ENCODE peak calls at places on chromosomes 1 and 21, in eight cellular contexts. O is psoas muscle, H is GM12865, J is IMR-90, L is omental fat pad, T is nephron progenitor cell, G is astrocyte of the spinal cord, M is neural progenitor cell. E is an unnamed sample.

GRCh38 chr1:206579747-206580437 is 32.4 kb downstream of the EIF2D start:
- DNase-seq in O (peak), H (peak), J (peak), L (no peak), T (no peak), G (peak), M (no peak), E (no peak)

GRCh38 chr1:7702365-7702764 is 68.7 kb upstream of the VAMP3 start:
- DNase-seq in O (no peak), H (no peak), J (no peak), L (no peak), T (no peak), G (no peak), M (peak), E (no peak)

GRCh38 chr1:5911871-5912271 is 80.4 kb downstream of the NPHP4 start:
- DNase-seq in O (no peak), H (no peak), J (no peak), L (no peak), T (no peak), G (no peak), M (no peak), E (no peak)

GRCh38 chr1:201845331-201846083 is 16.6 kb downstream of the IPO9 start:
- DNase-seq in O (no peak), H (no peak), J (peak), L (no peak), T (no peak), G (peak), M (no peak), E (peak)

GRCh38 chr1:39683591-39684312 is 7.5 kb downstream of the HPCAL4 start:
- DNase-seq in O (no peak), H (no peak), J (no peak), L (no peak), T (peak), G (no peak), M (peak), E (peak)

GRCh38 chr21:40575983-40576382 is 271.0 kb downstream of the DSCAM start:
- DNase-seq in O (no peak), H (no peak), J (no peak), L (no peak), T (no peak), G (peak), M (no peak), E (peak)

GRCh38 chr1:112674986-112675727 is 698 bp downstream of the MOV10 start:
- DNase-seq in O (peak), H (no peak), J (peak), L (no peak), T (peak), G (peak), M (peak), E (peak)

GRCh38 chr1:38690790-38691189 is 168.8 kb downstream of the RRAGC start:
- DNase-seq in O (no peak), H (no peak), J (peak), L (no peak), T (no peak), G (no peak), M (no peak), E (no peak)

GRCh38 chr1:200139661-200140250 is 112.2 kb downstream of the NR5A2 start:
- DNase-seq in O (no peak), H (peak), J (peak), L (no peak), T (peak), G (peak), M (peak), E (peak)

GRCh38 chr1:205066221-205066818 is 17.9 kb downstream of the TMEM81 start:
- DNase-seq in O (peak), H (no peak), J (no peak), L (no peak), T (no peak), G (no peak), M (peak), E (no peak)

GRCh38 chr1:190154744-190155143 is 322.9 kb downstream of the BRINP3 start:
- DNase-seq in O (no peak), H (no peak), J (no peak), L (no peak), T (no peak), G (no peak), M (no peak), E (no peak)

GRCh38 chr1:247857069-247857985 is at the start of gene TRIM58:
- DNase-seq in O (no peak), H (no peak), J (no peak), L (no peak), T (peak), G (peak), M (no peak), E (peak)

GRCh38 chr1:179807691-179808485 is 64.8 kb downstream of the FAM163A start:
- DNase-seq in O (no peak), H (no peak), J (peak), L (no peak), T (no peak), G (peak), M (no peak), E (peak)

GRCh38 chr1:117060441-117061317 is 553 bp downstream of the TTF2 start:
- DNase-seq in O (no peak), H (peak), J (peak), L (no peak), T (no peak), G (peak), M (no peak), E (peak)

GRCh38 chr1:240027059-240027462 is 64.6 kb upstream of the FMN2 start:
- DNase-seq in O (no peak), H (peak), J (peak), L (no peak), T (peak), G (peak), M (peak), E (peak)

GRCh38 chr1:3274972-3275371 is 179.5 kb upstream of the ARHGEF16 start:
- DNase-seq in O (no peak), H (no peak), J (no peak), L (no peak), T (no peak), G (no peak), M (no peak), E (no peak)

GRCh38 chr1:224503161-224504118 is 68.8 kb upstream of the WDR26 start:
- DNase-seq in O (peak), H (peak), J (peak), L (peak), T (peak), G (peak), M (peak), E (peak)
- TF ChIP-seq CTCF in O (peak), H (peak), J (no peak), L (no peak), T (peak), G (peak), M (peak), E (peak)

DNA sequence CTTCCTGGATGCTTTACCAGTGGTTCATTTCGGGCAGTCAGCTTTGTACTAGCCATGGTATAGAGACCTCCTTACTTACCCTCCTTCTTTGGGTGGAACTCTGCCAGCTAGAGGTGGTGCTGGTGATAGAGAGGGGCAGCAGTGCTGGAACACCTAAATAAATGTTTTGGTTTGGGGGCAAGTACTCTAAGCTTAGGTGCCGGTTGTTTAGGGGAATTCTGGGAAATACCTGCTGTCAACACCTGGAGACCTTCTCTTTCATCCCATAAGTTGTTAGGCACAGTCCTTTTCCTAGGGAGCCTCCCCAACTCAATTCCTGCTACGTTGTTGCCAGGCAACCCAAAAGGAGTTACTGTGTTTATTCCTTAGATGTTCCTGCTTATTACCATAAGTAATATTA is 16.8 kb downstream of the SCP2 start:
- DNase-seq in O (no peak), H (no peak), J (no peak), L (no peak), T (no peak), G (no peak), M (no peak), E (no peak)
- TF ChIP-seq CTCF in O (no peak), H (no peak), J (no peak), L (no peak), T (no peak), G (no peak), M (no peak), E (no peak)

GRCh38 chr1:81111818-81112217 is 688.9 kb upstream of the ADGRL2 start:
- DNase-seq in O (no peak), H (no peak), J (peak), L (no peak), T (no peak), G (peak), M (no peak), E (peak)

GRCh38 chr1:81115422-81115821 is 685.3 kb upstream of the ADGRL2 start:
- DNase-seq in O (no peak), H (no peak), J (no peak), L (no peak), T (no peak), G (no peak), M (no peak), E (no peak)

GRCh38 chr1:81113688-81114087 is 687.0 kb upstream of the ADGRL2 start:
- DNase-seq in O (no peak), H (no peak), J (peak), L (no peak), T (no peak), G (peak), M (no peak), E (peak)

GRCh38 chr1:81118550-81118949 is 682.2 kb upstream of the ADGRL2 start:
- DNase-seq in O (no peak), H (no peak), J (no peak), L (no peak), T (no peak), G (no peak), M (no peak), E (peak)

DNA sequence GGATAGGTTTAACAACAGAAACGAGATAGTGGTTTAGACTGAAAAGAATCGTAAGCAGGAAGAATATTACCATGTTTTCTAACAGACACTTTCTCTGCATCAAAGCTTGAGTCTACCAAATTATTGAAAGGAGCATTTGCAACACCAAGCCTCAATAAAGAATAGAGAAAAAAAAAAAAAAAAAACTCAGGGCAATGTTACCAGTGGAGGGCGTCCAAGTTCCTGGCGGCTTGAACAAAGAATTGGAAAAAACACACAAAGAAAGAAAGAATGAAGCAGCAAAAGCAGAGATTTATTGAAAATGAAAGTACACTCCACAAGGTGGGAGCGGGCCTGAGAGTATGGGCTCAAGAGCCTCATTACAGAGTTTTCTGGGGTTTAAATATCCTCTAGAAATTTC is 686.5 kb upstream of the ADGRL2 start:
- DNase-seq in O (no peak), H (no peak), J (no peak), L (no peak), T (no peak), G (no peak), M (no peak), E (no peak)
- TF ChIP-seq CTCF in O (no peak), H (no peak), J (peak), L (no peak), T (no peak), G (no peak), M (peak), E (no peak)

GRCh38 chr21:45098867-45099266 is 24.5 kb downstream of the ADARB1 start:
- DNase-seq in O (no peak), H (peak), J (no peak), L (no peak), T (no peak), G (no peak), M (peak), E (no peak)
- TF ChIP-seq CTCF in O (peak), H (peak), J (peak), L (no peak), T (no peak), G (peak), M (peak), E (peak)

GRCh38 chr1:46612937-46613660 is 3.5 kb downstream of the MOB3C start:
- DNase-seq in O (peak), H (no peak), J (no peak), L (no peak), T (peak), G (no peak), M (peak), E (no peak)
- TF ChIP-seq CTCF in O (no peak), H (no peak), J (no peak), L (no peak), T (no peak), G (no peak), M (no peak), E (no peak)

GRCh38 chr1:156854634-156855033 is 4.3 kb downstream of the INSRR start:
- DNase-seq in O (no peak), H (no peak), J (no peak), L (no peak), T (no peak), G (no peak), M (no peak), E (no peak)
- TF ChIP-seq CTCF in O (no peak), H (no peak), J (no peak), L (no peak), T (no peak), G (no peak), M (peak), E (no peak)